ENCODE peak calls at places on chromosomes 2 and 18, in six cellular contexts. R is mesendoderm, K is neural progenitor cell, L is H9, G is fibroblast of lung, A is adipocyte. I is an unnamed sample.

GRCh38 chr2:68466361-68466777 is 725 bp downstream of the FBXO48 start:
- DNase-seq in R (peak; percentile 35), L (no peak), A (peak; percentile 70), K (peak; percentile 44), G (peak; percentile 45), I (no peak)

GRCh38 chr2:18357537-18357936 is 202.9 kb downstream of the RDH14 start:
- DNase-seq in A (no peak), R (no peak), G (no peak), L (no peak), K (no peak), I (no peak)

GRCh38 chr2:238872026-238872425 is 24.1 kb downstream of the TWIST2 start:
- DNase-seq in R (no peak), L (no peak), G (no peak), K (no peak), A (no peak), I (no peak)

GRCh38 chr2:101133492-101134101 is 17.6 kb downstream of the TBC1D8 start:
- DNase-seq in R (peak; percentile 49), A (no peak), K (no peak), G (no peak), L (no peak), I (no peak)

GRCh38 chr2:46435353-46435752 is 44.0 kb upstream of the TMEM247 start:
- DNase-seq in L (no peak), G (no peak), R (no peak), K (no peak), A (no peak), I (no peak)

GRCh38 chr2:26609839-26610277 is 31.3 kb downstream of the CIB4 start:
- DNase-seq in G (no peak), K (no peak), A (no peak), L (no peak), R (no peak), I (no peak)

GRCh38 chr2:181169459-181169858 is 189.1 kb downstream of the UBE2E3 start:
- DNase-seq in A (no peak), K (no peak), L (no peak), R (no peak), G (no peak), I (no peak)

GRCh38 chr2:204472375-204472774 is 72.9 kb upstream of the PARD3B start:
- DNase-seq in G (peak; percentile 50), A (no peak), K (no peak), R (no peak), L (no peak), I (no peak)

GRCh38 chr2:227626580-227627151 is 9.4 kb downstream of the SCYGR4 start:
- DNase-seq in L (no peak), A (no peak), R (no peak), K (no peak), G (no peak), I (no peak)

GRCh38 chr18:57792741-57793629 is 10.1 kb downstream of the ATP8B1 start:
- DNase-seq in L (no peak), R (no peak), A (no peak), K (no peak), G (peak; percentile 83), I (no peak)

GRCh38 chr2:131055169-131056065 is 37.8 kb downstream of the FAM168B start:
- DNase-seq in R (no peak), A (peak; percentile 44), L (no peak), K (no peak), G (no peak), I (no peak)

GRCh38 chr2:43024515-43024962 is 201.9 kb downstream of the ZFP36L2 start:
- DNase-seq in K (peak; percentile 81), R (peak; percentile 79), A (peak; percentile 71), L (peak; percentile 84), G (peak; percentile 65), I (peak; percentile 83)

GRCh38 chr2:45237850-45238542 is 228.7 kb upstream of the SIX2 start:
- DNase-seq in A (peak; percentile 75), K (no peak), L (no peak), G (peak; percentile 93), R (no peak), I (no peak)

GRCh38 chr2:112603731-112604130 is 19.3 kb downstream of the CHCHD5 start:
- DNase-seq in R (no peak), L (no peak), K (no peak), A (no peak), G (no peak), I (no peak)

GRCh38 chr2:225558425-225558824 is 158.9 kb downstream of the NYAP2 start:
- DNase-seq in G (no peak), L (no peak), K (no peak), R (no peak), A (no peak), I (no peak)

GRCh38 chr18:12518326-12518725 is 110.6 kb downstream of the PRELID3A start:
- DNase-seq in A (peak; percentile 21), L (no peak), R (peak; percentile 57), K (no peak), G (peak; percentile 63), I (no peak)

GRCh38 chr2:98157557-98157956 is 70.6 kb downstream of the VWA3B start:
- DNase-seq in A (no peak), L (peak; percentile 69), R (peak; percentile 60), G (no peak), K (peak; percentile 36), I (no peak)

GRCh38 chr18:616380-616995 is 19.7 kb downstream of the CLUL1 start:
- DNase-seq in K (peak; percentile 47), G (peak; percentile 73), L (no peak), R (peak; percentile 41), A (peak; percentile 85), I (no peak)

GRCh38 chr2:60808330-60808801 is 52.3 kb downstream of the PAPOLG start:
- DNase-seq in R (peak; percentile 28), G (no peak), L (peak; percentile 75), A (no peak), K (no peak), I (no peak)

GRCh38 chr2:134206573-134206972 is 47.3 kb upstream of the MGAT5 start:
- DNase-seq in A (peak; percentile 63), K (no peak), L (no peak), G (peak; percentile 34), R (peak; percentile 48), I (no peak)

GRCh38 chr2:78355967-78356366 is 669.5 kb upstream of the REG3G start:
- DNase-seq in G (no peak), K (no peak), L (no peak), A (no peak), R (no peak), I (no peak)

GRCh38 chr18:48826806-48827205 is 124.0 kb downstream of the SMAD7 start:
- DNase-seq in A (no peak), K (no peak), G (no peak), L (peak; percentile 12), R (no peak), I (peak; percentile 9)

GRCh38 chr2:224881846-224882245 is 160.4 kb downstream of the DOCK10 start:
- DNase-seq in G (no peak), R (no peak), K (no peak), A (no peak), L (no peak), I (no peak)

GRCh38 chr2:129011466-129012061 is 692.9 kb upstream of the HS6ST1 start:
- DNase-seq in G (no peak), L (no peak), K (no peak), R (no peak), A (no peak), I (no peak)

GRCh38 chr18:34493099-34493544 is 217.0 kb upstream of the DTNA start:
- DNase-seq in L (peak; percentile 81), G (peak; percentile 75), A (peak; percentile 64), R (peak; percentile 94), K (peak; percentile 68), I (peak; percentile 43)

GRCh38 chr2:195659114-195659513 is 2.1 kb downstream of the SLC39A10 start:
- DNase-seq in A (peak; percentile 22), R (peak; percentile 41), G (peak; percentile 36), L (no peak), K (no peak), I (no peak)

GRCh38 chr2:234164499-234165409 is 114.3 kb downstream of the SPP2 start:
- DNase-seq in K (no peak), R (no peak), L (no peak), A (no peak), G (no peak), I (no peak)

GRCh38 chr18:31499157-31499524 is 1.2 kb downstream of the DSG2 start:
- DNase-seq in K (no peak), L (no peak), G (no peak), A (no peak), R (no peak), I (no peak)

DNA sequence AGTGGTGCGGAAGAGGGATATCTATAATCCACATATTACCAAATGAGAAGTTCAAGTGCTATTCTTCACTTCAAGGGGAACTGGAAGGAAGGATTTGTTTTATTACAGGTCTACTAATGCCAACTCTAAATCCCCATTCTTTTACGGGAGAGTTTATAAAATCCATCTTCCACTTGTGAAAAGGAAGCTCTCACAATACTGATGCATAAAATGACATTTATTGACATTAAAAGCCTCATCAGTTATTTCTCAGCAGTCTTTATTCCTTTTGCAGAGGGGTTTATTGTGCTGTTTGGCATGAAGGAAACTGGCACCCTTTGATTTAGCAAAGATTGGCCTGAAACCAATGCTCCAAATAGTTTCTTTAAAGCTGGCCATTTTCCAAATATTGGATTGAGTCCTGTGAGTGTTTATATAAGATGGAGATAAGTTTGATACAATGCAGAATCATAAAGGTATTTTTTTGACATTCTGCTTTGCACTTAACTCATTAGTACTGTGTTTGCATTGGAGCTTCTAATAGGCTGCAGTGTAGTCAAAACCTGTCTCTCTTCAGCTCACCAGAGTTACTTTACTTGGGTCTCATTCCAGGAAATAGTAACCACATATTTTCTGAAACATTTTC is 26.6 kb downstream of the LRP1B start:
- DNase-seq in R (no peak), G (no peak), A (no peak), L (no peak), K (no peak), I (no peak)
- H3K9ac ChIP-seq in R (no peak overlapping the region), G (no peak overlapping the region), A (no peak overlapping the region), L (no peak overlapping the region), K (no peak overlapping the region), I (no peak overlapping the region)

GRCh38 chr2:168530980-168531379 is 74.9 kb downstream of the CERS6 start:
- DNase-seq in L (no peak), A (peak; percentile 66), G (peak; percentile 40), R (no peak), K (no peak), I (no peak)
- H3K4me1 ChIP-seq in L (no peaks in the 10 kb centered on the region), A (peaks cover 59% of the 10 kb centered on the region), G (peaks cover 9% of the 10 kb centered on the region), R (peaks cover 8% of the 10 kb centered on the region), K (peaks cover 25% of the 10 kb centered on the region), I (peaks cover 8% of the 10 kb centered on the region)

GRCh38 chr2:145685323-145686050 is 1165.6 kb upstream of the ZEB2 start:
- DNase-seq in R (no peak), A (no peak), L (no peak), G (peak; percentile 11), K (no peak), I (no peak)

GRCh38 chr2:145677371-145677770 is 1157.5 kb upstream of the ZEB2 start:
- DNase-seq in R (no peak), K (no peak), L (no peak), G (no peak), A (no peak), I (no peak)

GRCh38 chr2:145680276-145680675 is 1160.4 kb upstream of the ZEB2 start:
- DNase-seq in R (no peak), A (no peak), K (no peak), L (no peak), G (no peak), I (no peak)

GRCh38 chr2:145687445-145688104 is 1167.7 kb upstream of the ZEB2 start:
- DNase-seq in A (peak; percentile 7), G (peak; percentile 36), R (peak; percentile 61), L (peak; percentile 28), K (peak; percentile 6), I (no peak)

GRCh38 chr2:145682536-145683157 is 1162.7 kb upstream of the ZEB2 start:
- DNase-seq in G (peak; percentile 9), K (peak; percentile 30), L (no peak), R (peak; percentile 29), A (peak; percentile 3), I (no peak)
- H3K9ac ChIP-seq in G (no peak overlapping the region), K (no peak overlapping the region), L (no peak overlapping the region), R (no peak overlapping the region), A (no peak overlapping the region), I (no peak overlapping the region)

GRCh38 chr2:38835015-38835601 is 40.6 kb downstream of the DHX57 start:
- DNase-seq in K (peak; percentile 56), A (peak; percentile 46), R (peak; percentile 48), G (peak; percentile 39), L (no peak), I (no peak)
- H3K4me1 ChIP-seq in K (no peaks in the 10 kb centered on the region), A (peaks cover 3% of the 10 kb centered on the region), R (no peaks in the 10 kb centered on the region), G (no peaks in the 10 kb centered on the region), L (no peaks in the 10 kb centered on the region), I (no peaks in the 10 kb centered on the region)